ENCODE peak calls at places on chromosomes 6 and 20, in four cellular contexts. D is tibial nerve, N is cardiac muscle cell, E is right lobe of liver. L is an unnamed sample.
A peak's percentile ranks its signal among the peaks of the same experiment; 100 is the strongest.

GRCh38 chr6:46504242-46504641 is 13.0 kb upstream of the RCAN2 start:
- DNase-seq in D (no peak), N (no peak), E (no peak), L (no peak)

GRCh38 chr6:89950879-89951391 is 56.7 kb downstream of the GJA10 start:
- DNase-seq in D (no peak), N (no peak), E (no peak), L (no peak)

GRCh38 chr20:7355056-7355455 is 585.2 kb downstream of the HAO1 start:
- DNase-seq in D (no peak), N (no peak), E (no peak), L (no peak)

GRCh38 chr6:104689551-104690205 is 170.0 kb downstream of the HACE1 start:
- DNase-seq in D (no peak), N (no peak), E (no peak), L (no peak)

GRCh38 chr6:11362481-11363018 is 130.1 kb upstream of the NEDD9 start:
- DNase-seq in D (no peak), N (no peak), E (no peak), L (no peak)

GRCh38 chr6:69907981-69908498 is 41.7 kb downstream of the COL19A1 start:
- DNase-seq in D (no peak), N (no peak), E (no peak), L (no peak)

GRCh38 chr6:137926207-137926731 is 59.2 kb downstream of the TNFAIP3 start:
- DNase-seq in D (no peak), N (no peak), E (no peak), L (no peak)

GRCh38 chr6:161054876-161055275 is 63.3 kb downstream of the MAP3K4 start:
- DNase-seq in D (no peak), N (no peak), E (no peak), L (no peak)

GRCh38 chr20:14715400-14715799 is 378.0 kb upstream of the FLRT3 start:
- DNase-seq in D (no peak), N (no peak), E (no peak), L (no peak)

GRCh38 chr20:37640600-37641561 is 52.9 kb upstream of the CTNNBL1 start:
- DNase-seq in D (no peak), N (no peak), E (no peak), L (no peak)

GRCh38 chr6:48568856-48569255 is 457.9 kb upstream of the PTCHD4 start:
- DNase-seq in D (no peak), N (no peak), E (no peak), L (no peak)

GRCh38 chr6:143611580-143611979 is 66.2 kb upstream of the PHACTR2 start:
- DNase-seq in D (no peak), N (no peak), E (no peak), L (no peak)

GRCh38 chr20:47318027-47318595 is 38.4 kb downstream of the ZMYND8 start:
- DNase-seq in D (no peak), N (peak; percentile 21), E (peak; percentile 68), L (no peak)

GRCh38 chr20:4283011-4283410 is 267.7 kb upstream of the RNF24 start:
- DNase-seq in D (no peak), N (no peak), E (no peak), L (no peak)

GRCh38 chr6:159982726-159983506 is 14.0 kb downstream of the IGF2R start:
- DNase-seq in D (no peak), N (no peak), E (no peak), L (peak; percentile 55)

GRCh38 chr6:150697515-150697914 is 97.8 kb downstream of the PLEKHG1 start:
- DNase-seq in D (no peak), N (no peak), E (peak; percentile 77), L (no peak)

GRCh38 chr20:63150391-63150898 is 65.5 kb downstream of the YTHDF1 start:
- DNase-seq in D (no peak), N (no peak), E (no peak), L (no peak)

GRCh38 chr6:52505726-52506501 is 70.9 kb downstream of the TRAM2 start:
- DNase-seq in D (no peak), N (no peak), E (no peak), L (no peak)

GRCh38 chr6:134447423-134447822 is 129.5 kb upstream of the SGK1 start:
- DNase-seq in D (no peak), N (no peak), E (no peak), L (no peak)

GRCh38 chr6:55950071-55950814 is 74.9 kb upstream of the BMP5 start:
- DNase-seq in D (no peak), N (no peak), E (no peak), L (no peak)

GRCh38 chr20:37357481-37358365 is 11.8 kb downstream of the SRC start:
- DNase-seq in D (no peak), N (no peak), E (no peak), L (no peak)

GRCh38 chr6:2485116-2485515 is 239.7 kb upstream of the GMDS start:
- DNase-seq in D (no peak), N (no peak), E (peak; percentile 28), L (no peak)

GRCh38 chr6:33785766-33786165 is 3.2 kb downstream of the LEMD2 start:
- DNase-seq in D (no peak), N (no peak), E (no peak), L (no peak)

GRCh38 chr6:217048-217659 is 75.1 kb upstream of the DUSP22 start:
- DNase-seq in D (no peak), N (peak; percentile 15), E (no peak), L (no peak)

GRCh38 chr6:43838276-43839036 is 68.4 kb downstream of the VEGFA start:
- DNase-seq in D (peak; percentile 28), N (peak; percentile 67), E (peak; percentile 64), L (no peak)

GRCh38 chr6:107786709-107787588 is 37.2 kb downstream of the SCML4 start:
- DNase-seq in D (no peak), N (peak; percentile 39), E (no peak), L (peak; percentile 70)

GRCh38 chr6:150764638-150765456 is 100.7 kb upstream of the MTHFD1L start:
- DNase-seq in D (no peak), N (no peak), E (no peak), L (no peak)

GRCh38 chr20:3406481-3407425 is 716 bp downstream of the DNAAF9 start:
- DNase-seq in D (no peak), N (peak; percentile 34), E (peak; percentile 54), L (peak; percentile 8)

GRCh38 chr6:21914121-21914973 is 320.8 kb downstream of the SOX4 start:
- DNase-seq in D (peak; percentile 45), N (no peak), E (peak; percentile 53), L (peak; percentile 39)

GRCh38 chr20:25273541-25274358 is 25.9 kb downstream of the PYGB start:
- DNase-seq in D (peak; percentile 3), N (no peak), E (peak; percentile 29), L (no peak)

GRCh38 chr6:91449539-91449938 is 862.7 kb upstream of the MAP3K7 start:
- DNase-seq in D (no peak), N (no peak), E (no peak), L (no peak)

GRCh38 chr6:137570307-137570832 is 76.2 kb upstream of the OLIG3 start:
- DNase-seq in D (no peak), N (no peak), E (no peak), L (no peak)

GRCh38 chr6:91167846-91168245 is 581.0 kb upstream of the MAP3K7 start:
- DNase-seq in D (no peak), N (no peak), E (no peak), L (no peak)

GRCh38 chr20:50682947-50683530 is 8.3 kb downstream of the RIPOR3 start:
- DNase-seq in D (no peak), N (no peak), E (no peak), L (no peak)

GRCh38 chr6:21996425-21997207 is 300.2 kb downstream of the PRL start:
- DNase-seq in D (no peak), N (no peak), E (no peak), L (no peak)

DNA sequence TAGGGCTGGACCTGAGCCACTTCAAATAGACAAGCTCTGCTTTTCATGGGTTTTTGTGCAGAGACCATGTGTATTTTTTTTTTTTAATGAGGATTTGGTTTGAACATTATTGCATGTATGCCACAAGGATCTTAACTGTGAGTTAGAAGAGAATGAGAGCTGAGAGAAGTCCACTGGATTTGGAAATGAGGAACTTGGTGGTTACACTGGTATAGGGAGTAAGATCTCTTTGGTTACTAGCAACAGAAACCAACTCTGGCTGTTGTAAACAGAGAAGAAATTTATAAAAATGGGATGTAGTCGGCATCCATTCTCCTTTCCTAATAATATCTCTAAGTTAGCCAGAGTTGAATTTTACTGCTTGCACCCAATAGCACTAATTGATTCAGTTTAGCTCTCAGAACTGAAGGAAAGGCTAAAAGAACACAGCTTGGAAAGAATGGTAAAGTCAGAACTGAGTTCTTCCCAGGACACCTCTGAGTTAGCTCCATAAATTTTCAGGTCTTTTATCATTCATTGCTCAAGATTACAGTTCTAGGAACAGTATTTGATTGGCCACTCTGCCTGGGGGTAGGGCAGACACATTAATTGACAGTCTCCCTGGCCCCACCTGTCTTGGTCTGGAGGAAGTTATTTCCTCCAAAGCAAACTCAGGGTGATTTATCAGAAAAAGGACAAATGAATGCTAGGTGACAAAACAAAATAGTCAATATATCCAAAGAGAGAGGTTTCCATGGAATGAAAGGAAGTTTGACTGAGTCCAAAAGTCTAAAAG is 3.9 kb upstream of the WFDC2 start:
- DNase-seq in D (no peak), N (no peak), E (no peak), L (no peak)
- H3K9me3 ChIP-seq in D (no peaks in the 10 kb centered on the region), N (no peaks in the 10 kb centered on the region), E (no peaks in the 10 kb centered on the region), L (no peaks in the 10 kb centered on the region)

GRCh38 chr6:28743271-28743789 is 180.5 kb downstream of the TRIM27 start:
- DNase-seq in D (no peak), N (no peak), E (no peak), L (no peak)
- H3K4me3 ChIP-seq in D (no peak overlapping the region), N (no peak overlapping the region), E (no peak overlapping the region), L (no peak overlapping the region)

DNA sequence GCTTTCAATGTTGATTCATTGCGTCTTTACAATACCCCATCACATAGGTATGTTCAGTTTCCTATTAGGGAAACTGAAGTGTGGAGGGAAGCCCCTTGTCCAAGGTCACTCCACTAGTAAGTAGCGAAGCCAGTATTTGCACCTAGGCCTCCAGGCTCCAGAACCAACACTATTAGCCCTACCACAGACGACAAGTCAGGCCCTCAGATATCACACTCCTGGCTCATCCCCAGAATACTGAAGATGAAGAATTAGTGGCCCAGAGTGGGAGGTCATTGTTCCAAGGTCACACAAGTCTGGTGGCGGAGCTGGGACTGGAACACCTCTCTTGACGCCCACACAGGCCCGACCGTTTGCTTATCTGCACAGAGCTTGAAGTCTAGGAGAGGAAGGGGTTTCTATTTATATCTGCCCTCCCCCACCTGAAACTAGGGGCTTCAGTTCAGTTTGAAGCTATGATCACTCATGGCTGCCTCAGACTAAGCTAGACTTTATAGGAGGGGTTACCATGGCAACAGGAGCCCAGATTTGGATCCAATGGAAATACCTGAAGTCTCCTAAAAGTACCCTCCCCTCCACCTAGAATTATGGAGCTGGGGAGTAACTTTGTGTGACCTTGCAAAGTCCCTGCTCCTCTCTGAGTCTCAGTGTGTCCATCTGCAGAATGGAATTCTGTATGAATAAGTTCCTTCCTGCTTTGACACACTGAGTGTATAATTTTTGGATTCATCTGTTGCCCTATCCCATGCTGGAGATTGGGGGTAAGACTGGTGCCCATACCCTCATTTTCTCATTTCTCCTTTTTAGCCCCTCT is 2.2 kb downstream of the SNTA1 start:
- DNase-seq in D (no peak), N (peak; percentile 94), E (no peak), L (no peak)
- H3K4me1 ChIP-seq in D (no peaks in the 10 kb centered on the region), N (peaks cover 48% of the 10 kb centered on the region), E (no peaks in the 10 kb centered on the region), L (peaks cover 24% of the 10 kb centered on the region)

DNA sequence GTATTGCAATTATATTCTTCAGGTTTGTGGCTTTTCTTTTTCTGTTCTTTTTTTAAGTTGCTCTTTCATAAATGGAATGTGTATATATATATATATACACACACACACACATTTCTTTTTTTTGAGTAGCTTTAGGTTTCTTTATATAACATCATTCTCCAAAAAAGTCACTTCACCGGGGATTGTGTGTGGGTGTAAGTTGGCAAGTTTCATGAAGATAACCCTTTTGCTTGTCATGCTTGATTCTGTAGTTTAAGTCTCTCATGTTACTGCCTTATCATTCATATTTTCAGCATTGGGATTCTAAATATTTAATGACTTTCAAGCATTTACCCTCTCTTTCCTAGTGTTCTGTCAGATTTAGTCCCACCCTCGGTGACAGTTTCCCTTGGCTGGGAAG is 181.0 kb downstream of the FARS2 start:
- DNase-seq in D (no peak), N (no peak), E (no peak), L (no peak)
- H3K9me3 ChIP-seq in D (no peaks in the 10 kb centered on the region), N (no peaks in the 10 kb centered on the region), E (no peaks in the 10 kb centered on the region), L (peaks cover under 1% of the 10 kb centered on the region)